ENCODE peak calls at places on chromosomes 2 and 18, in ten cellular contexts. M, N, W, T, H, I, O, V, Q and Y are unnamed samples.

GRCh38 chr2:114699423-114699944 is 257.0 kb downstream of the DPP10 start:
- DNase-seq in M (no peak), N (no peak), W (no peak), T (no peak), H (no peak), I (no peak), O (no peak), V (no peak), Q (no peak), Y (no peak)

GRCh38 chr2:192773044-192773443 is 578.3 kb upstream of the TMEFF2 start:
- DNase-seq in M (no peak), N (no peak), W (no peak), T (no peak), H (no peak), I (no peak), O (no peak), V (no peak), Q (no peak), Y (no peak)

GRCh38 chr2:125553768-125554167 is 1102.2 kb upstream of the GYPC start:
- DNase-seq in M (no peak), N (no peak), W (peak), T (no peak), H (no peak), I (no peak), O (no peak), V (no peak), Q (no peak), Y (peak)

GRCh38 chr2:184597571-184597980 is 753 bp upstream of the ZNF804A start:
- DNase-seq in M (peak), N (no peak), W (peak), T (peak), H (no peak), I (no peak), O (peak), V (peak), Q (peak), Y (peak)

GRCh38 chr2:230866704-230867561 is 2.2 kb downstream of the ITM2C start:
- DNase-seq in M (no peak), N (no peak), W (peak), T (no peak), H (peak), I (peak), O (peak), V (no peak), Q (peak), Y (no peak)

GRCh38 chr2:144449028-144449406 is 70.9 kb downstream of the ZEB2 start:
- DNase-seq in M (no peak), N (no peak), W (no peak), T (no peak), H (no peak), I (no peak), O (peak), V (no peak), Q (no peak), Y (no peak)

GRCh38 chr2:158412206-158412605 is 44.3 kb downstream of the CCDC148 start:
- DNase-seq in M (peak), N (no peak), W (no peak), T (no peak), H (no peak), I (no peak), O (peak), V (no peak), Q (no peak), Y (no peak)

GRCh38 chr2:67445652-67446268 is 48.6 kb downstream of the ETAA1 start:
- DNase-seq in M (no peak), N (no peak), W (no peak), T (no peak), H (no peak), I (no peak), O (no peak), V (no peak), Q (no peak), Y (no peak)

GRCh38 chr18:22342625-22343024 is 75.1 kb downstream of the CTAGE1 start:
- DNase-seq in M (peak), N (no peak), W (no peak), T (no peak), H (no peak), I (no peak), O (peak), V (peak), Q (peak), Y (no peak)

GRCh38 chr2:8566788-8567468 is 114.9 kb upstream of the ID2 start:
- DNase-seq in M (no peak), N (no peak), W (no peak), T (no peak), H (no peak), I (no peak), O (no peak), V (no peak), Q (no peak), Y (no peak)
- H3K27ac ChIP-seq in M (no peak), N (no peak), W (no peak), T (peak), H (no peak), I (no peak), O (no peak), V (no peak), Q (no peak), Y (peak)

GRCh38 chr2:121133551-121134319 is 151.3 kb downstream of the TFCP2L1 start:
- DNase-seq in M (no peak), N (no peak), W (no peak), T (no peak), H (no peak), I (no peak), O (no peak), V (no peak), Q (no peak), Y (peak)

GRCh38 chr2:121137571-121137970 is 147.4 kb downstream of the TFCP2L1 start:
- DNase-seq in M (no peak), N (no peak), W (no peak), T (no peak), H (no peak), I (no peak), O (no peak), V (no peak), Q (no peak), Y (no peak)

GRCh38 chr2:121135168-121135853 is 149.7 kb downstream of the TFCP2L1 start:
- DNase-seq in M (no peak), N (no peak), W (no peak), T (no peak), H (no peak), I (no peak), O (no peak), V (no peak), Q (no peak), Y (no peak)

GRCh38 chr2:121134728-121135127 is 150.3 kb downstream of the TFCP2L1 start:
- DNase-seq in M (no peak), N (no peak), W (no peak), T (no peak), H (no peak), I (no peak), O (no peak), V (no peak), Q (no peak), Y (no peak)

DNA sequence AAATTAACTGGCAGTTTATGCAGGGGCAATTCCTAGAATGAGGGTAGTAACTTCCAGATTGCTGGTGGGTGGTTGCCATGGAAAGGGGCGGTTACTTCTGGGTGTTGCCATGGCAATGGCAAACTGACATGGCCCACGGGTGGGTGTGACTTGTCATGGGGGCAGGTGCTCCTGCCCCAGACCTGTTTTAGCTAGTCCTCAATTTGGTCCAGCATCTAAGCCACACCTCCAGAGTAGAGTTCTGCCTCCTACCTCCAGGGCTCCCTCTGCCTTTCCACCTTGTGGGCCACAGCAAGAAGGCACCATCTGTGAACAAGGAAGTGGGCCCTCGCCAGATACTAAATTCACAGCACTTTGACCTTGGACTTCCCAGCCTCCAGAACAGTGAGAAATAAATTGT is 148.7 kb downstream of the TFCP2L1 start:
- DNase-seq in M (no peak), N (no peak), W (no peak), T (no peak), H (no peak), I (no peak), O (no peak), V (no peak), Q (no peak), Y (no peak)
- H3K27ac ChIP-seq in M (no peak), N (no peak), W (no peak), T (no peak), H (no peak), I (no peak), O (no peak), V (no peak), Q (no peak), Y (no peak)

GRCh38 chr2:109295070-109295780 is 166.2 kb downstream of the SH3RF3 start:
- DNase-seq in M (no peak), N (no peak), W (no peak), T (no peak), H (no peak), I (no peak), O (no peak), V (no peak), Q (no peak), Y (no peak)

GRCh38 chr2:109297566-109298205 is 168.7 kb downstream of the SH3RF3 start:
- DNase-seq in M (no peak), N (no peak), W (no peak), T (no peak), H (no peak), I (no peak), O (no peak), V (no peak), Q (no peak), Y (no peak)

GRCh38 chr2:109294523-109294922 is 165.5 kb downstream of the SH3RF3 start:
- DNase-seq in M (no peak), N (no peak), W (no peak), T (no peak), H (no peak), I (no peak), O (no peak), V (no peak), Q (no peak), Y (no peak)

GRCh38 chr2:109293663-109294062 is 164.7 kb downstream of the SH3RF3 start:
- DNase-seq in M (no peak), N (no peak), W (no peak), T (no peak), H (no peak), I (no peak), O (no peak), V (no peak), Q (no peak), Y (no peak)

DNA sequence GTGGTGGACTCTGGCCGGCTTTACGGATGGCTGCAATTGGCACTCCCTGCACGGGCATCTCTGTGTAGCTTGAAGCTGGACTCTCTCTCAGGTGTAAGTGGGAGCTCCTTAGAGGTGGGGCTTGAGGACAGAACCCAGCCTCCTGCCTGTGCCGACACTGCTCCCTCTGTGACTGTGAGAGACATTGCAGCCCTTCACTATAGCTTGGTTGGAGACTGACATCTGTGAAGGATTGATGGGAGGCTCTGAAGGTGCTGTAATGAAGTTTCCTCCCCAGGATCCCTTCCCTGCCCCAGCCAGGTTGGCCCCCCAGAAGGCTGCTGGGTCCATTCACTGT is 166.7 kb downstream of the SH3RF3 start:
- DNase-seq in M (no peak), N (no peak), W (no peak), T (no peak), H (no peak), I (no peak), O (no peak), V (no peak), Q (no peak), Y (no peak)
- H3K27ac ChIP-seq in M (no peak), N (no peak), W (no peak), T (no peak), H (no peak), I (no peak), O (no peak), V (no peak), Q (no peak), Y (no peak)

DNA sequence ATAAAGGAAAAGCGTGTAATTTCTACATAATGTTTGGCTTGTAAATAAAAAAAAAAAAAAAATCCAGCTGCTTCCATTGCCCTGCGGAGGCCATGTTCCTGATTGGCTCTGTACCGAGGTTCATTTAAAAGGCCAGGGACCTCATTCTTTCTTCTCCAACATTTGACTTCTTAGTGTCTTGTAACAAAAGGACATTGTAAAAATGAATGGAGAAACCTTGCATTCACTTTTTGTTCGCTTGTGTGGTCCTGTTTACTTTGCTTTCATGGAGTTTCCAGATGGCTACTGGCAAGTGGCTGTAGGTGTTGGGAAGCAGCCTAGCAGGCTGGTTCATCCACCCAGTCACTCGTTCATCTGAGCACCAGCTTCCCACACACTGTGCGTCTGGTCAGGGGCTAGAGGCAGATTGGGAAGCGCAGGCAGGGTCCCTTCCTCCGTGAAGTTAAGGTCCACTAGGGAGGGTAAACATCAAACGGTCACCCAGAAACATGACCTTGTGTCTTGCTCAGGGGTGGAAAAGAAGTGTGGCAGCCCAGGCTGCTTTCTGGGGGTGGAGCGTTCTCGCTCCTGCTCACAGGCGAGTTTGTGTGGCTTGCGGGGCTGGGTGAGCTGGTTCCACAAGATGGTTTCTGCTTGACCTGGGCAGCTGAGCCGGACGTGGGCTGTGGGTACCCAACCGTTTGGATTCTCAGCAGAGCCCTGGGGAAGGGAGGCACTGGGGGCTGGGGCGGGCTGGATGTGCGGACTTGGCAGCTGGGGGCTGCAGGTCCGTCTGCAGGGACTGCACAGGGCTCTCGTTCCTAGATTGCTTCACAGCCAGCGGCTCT is 260.8 kb downstream of the AGAP1 start:
- DNase-seq in M (no peak), N (no peak), W (peak), T (no peak), H (no peak), I (peak), O (no peak), V (no peak), Q (no peak), Y (no peak)
- H3K27ac ChIP-seq in M (no peak), N (no peak), W (no peak), T (no peak), H (no peak), I (no peak), O (no peak), V (no peak), Q (no peak), Y (no peak)

DNA sequence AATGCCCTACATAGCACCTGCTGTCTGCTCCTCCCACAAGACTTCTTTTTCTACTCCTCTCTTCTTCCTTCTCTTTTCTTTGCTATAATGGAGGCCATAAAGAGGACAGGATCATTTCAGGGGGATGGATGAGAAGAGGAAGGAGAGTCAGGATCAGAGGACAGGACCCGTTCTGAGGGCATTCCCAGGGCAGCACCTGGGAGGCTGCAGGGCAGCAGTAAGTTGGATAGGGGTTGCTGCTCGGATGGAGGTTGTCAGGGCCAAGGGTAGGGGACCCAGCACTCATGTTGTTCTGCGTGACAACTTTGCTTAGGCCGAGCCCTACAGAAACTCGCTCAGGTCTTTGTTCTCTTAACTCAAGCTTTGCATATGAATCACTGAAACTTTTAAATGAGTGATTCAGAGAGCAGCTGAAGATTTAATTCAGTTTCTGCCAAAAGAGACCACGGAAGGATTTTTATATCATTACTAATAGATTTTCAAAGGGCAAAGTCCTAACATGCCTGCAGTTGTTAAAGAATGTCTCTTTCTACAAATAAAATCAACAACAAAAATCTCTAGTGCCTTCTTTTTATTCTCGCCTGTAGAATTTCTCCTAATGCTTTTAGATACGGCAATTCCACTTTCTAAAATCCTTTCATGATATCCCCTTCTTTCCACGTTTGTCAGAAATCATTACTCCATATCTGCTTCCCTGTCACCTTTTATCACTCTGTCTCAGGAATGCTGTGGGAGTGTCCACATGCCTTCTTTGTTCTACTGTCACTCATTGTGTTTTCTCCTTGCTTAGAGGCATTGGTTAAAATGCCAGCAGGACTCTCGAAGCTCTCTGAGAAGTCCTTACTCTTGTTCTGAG is 11.1 kb upstream of the GALNT5 start:
- DNase-seq in M (peak), N (peak), W (peak), T (no peak), H (no peak), I (no peak), O (peak), V (no peak), Q (peak), Y (no peak)
- H3K27ac ChIP-seq in M (peak), N (no peak), W (no peak), T (no peak), H (no peak), I (peak), O (peak), V (no peak), Q (peak), Y (no peak)

GRCh38 chr2:217419075-217419671 is 559.3 kb upstream of the TNP1 start:
- DNase-seq in M (no peak), N (no peak), W (no peak), T (no peak), H (no peak), I (no peak), O (peak), V (no peak), Q (no peak), Y (no peak)
- H3K27ac ChIP-seq in M (no peak), N (no peak), W (no peak), T (no peak), H (no peak), I (peak), O (peak), V (no peak), Q (no peak), Y (no peak)

GRCh38 chr18:44696892-44697291 is 16.2 kb downstream of the SETBP1 start:
- DNase-seq in M (no peak), N (no peak), W (peak), T (no peak), H (no peak), I (peak), O (peak), V (no peak), Q (no peak), Y (no peak)

GRCh38 chr18:44697315-44697714 is 16.6 kb downstream of the SETBP1 start:
- DNase-seq in M (no peak), N (no peak), W (no peak), T (no peak), H (no peak), I (no peak), O (no peak), V (no peak), Q (no peak), Y (no peak)

GRCh38 chr18:44698518-44698917 is 17.8 kb downstream of the SETBP1 start:
- DNase-seq in M (no peak), N (no peak), W (no peak), T (no peak), H (no peak), I (no peak), O (no peak), V (no peak), Q (no peak), Y (no peak)

GRCh38 chr18:44693030-44693784 is 12.5 kb downstream of the SETBP1 start:
- DNase-seq in M (no peak), N (no peak), W (no peak), T (no peak), H (no peak), I (no peak), O (peak), V (no peak), Q (no peak), Y (no peak)

GRCh38 chr18:44695503-44695902 is 14.8 kb downstream of the SETBP1 start:
- DNase-seq in M (no peak), N (no peak), W (no peak), T (no peak), H (no peak), I (no peak), O (no peak), V (no peak), Q (no peak), Y (no peak)
- H3K27ac ChIP-seq in M (no peak), N (no peak), W (no peak), T (no peak), H (no peak), I (peak), O (no peak), V (no peak), Q (no peak), Y (no peak)